ENCODE peak calls at places on chromosomes 16 and 17, in seven cellular contexts. A is astrocyte of the spinal cord; K is A549; I is cardiac fibroblast; P is esophagus squamous epithelium; O is epithelial cell of esophagus; F is CD4-positive, alpha-beta T cell. G is an unnamed sample.

GRCh38 chr16:20734782-20735181 is 6.8 kb downstream of the THUMPD1 start:
- DNase-seq in F (no peak), P (no peak), I (no peak), O (no peak), A (no peak), K (no peak), G (no peak)

GRCh38 chr17:45847101-45847500 is 2.4 kb downstream of the SPPL2C start:
- DNase-seq in K (no peak), F (no peak), I (no peak), O (no peak), A (no peak), P (no peak), G (no peak)

GRCh38 chr17:45740553-45741330 is 43.4 kb upstream of the CRHR1 start:
- DNase-seq in O (peak), I (peak), P (no peak), A (peak), K (peak), F (no peak), G (peak)

GRCh38 chr17:13593757-13594156 is 8.0 kb downstream of the HS3ST3A1 start:
- DNase-seq in K (no peak), P (no peak), F (no peak), I (no peak), O (no peak), A (peak), G (no peak)

GRCh38 chr16:81703177-81704155 is 75.6 kb upstream of the PLCG2 start:
- DNase-seq in I (peak), K (peak), O (peak), P (no peak), A (peak), F (no peak), G (peak)

GRCh38 chr17:17724307-17724921 is 43.2 kb downstream of the RAI1 start:
- DNase-seq in I (peak), O (no peak), A (peak), P (no peak), F (no peak), K (no peak), G (no peak)

GRCh38 chr17:77096570-77097214 is 44.1 kb upstream of the SEC14L1 start:
- DNase-seq in O (peak), A (peak), I (peak), K (peak), F (no peak), P (no peak), G (peak)

GRCh38 chr17:2364132-2365116 is 27.1 kb downstream of the SGSM2 start:
- DNase-seq in A (no peak), K (no peak), O (no peak), P (no peak), I (no peak), F (no peak), G (no peak)

GRCh38 chr17:72989074-72989610 is 103.3 kb downstream of the SLC39A11 start:
- DNase-seq in F (no peak), I (no peak), K (no peak), O (no peak), P (no peak), A (no peak), G (no peak)

GRCh38 chr17:55717898-55718735 is 4.5 kb downstream of the TMEM100 start:
- DNase-seq in O (peak), P (no peak), K (peak), A (peak), I (peak), F (peak), G (peak)

GRCh38 chr16:57725077-57725953 is 10.3 kb upstream of the KATNB1 start:
- DNase-seq in K (no peak), O (no peak), A (no peak), F (no peak), I (peak), P (no peak), G (peak)

GRCh38 chr16:88736088-88736487 is 29.8 kb downstream of the CTU2 start:
- DNase-seq in P (no peak), A (no peak), K (no peak), I (no peak), O (no peak), F (no peak), G (no peak)

GRCh38 chr16:27318399-27319256 is 4.9 kb downstream of the IL4R start:
- DNase-seq in P (no peak), F (peak), O (peak), A (peak), K (no peak), I (peak), G (peak)

GRCh38 chr17:4053596-4053995 is 89.2 kb downstream of the ZZEF1 start:
- DNase-seq in F (no peak), O (no peak), A (no peak), I (no peak), K (no peak), P (no peak), G (no peak)

GRCh38 chr16:56617212-56618085 is 8.1 kb upstream of the MT1E start:
- DNase-seq in P (no peak), K (no peak), A (peak), O (peak), F (no peak), I (peak), G (peak)
- TF ChIP-seq CTCF in P (peak), K (no peak), A (no peak), O (no peak), F (no peak), I (no peak), G (no peak)

GRCh38 chr17:44487170-44487569 is 16.0 kb downstream of the GPATCH8 start:
- DNase-seq in P (no peak), O (no peak), K (no peak), A (no peak), I (no peak), F (no peak), G (no peak)
- TF ChIP-seq CTCF in P (no peak), O (no peak), K (no peak), A (no peak), I (no peak), F (no peak), G (no peak)

DNA sequence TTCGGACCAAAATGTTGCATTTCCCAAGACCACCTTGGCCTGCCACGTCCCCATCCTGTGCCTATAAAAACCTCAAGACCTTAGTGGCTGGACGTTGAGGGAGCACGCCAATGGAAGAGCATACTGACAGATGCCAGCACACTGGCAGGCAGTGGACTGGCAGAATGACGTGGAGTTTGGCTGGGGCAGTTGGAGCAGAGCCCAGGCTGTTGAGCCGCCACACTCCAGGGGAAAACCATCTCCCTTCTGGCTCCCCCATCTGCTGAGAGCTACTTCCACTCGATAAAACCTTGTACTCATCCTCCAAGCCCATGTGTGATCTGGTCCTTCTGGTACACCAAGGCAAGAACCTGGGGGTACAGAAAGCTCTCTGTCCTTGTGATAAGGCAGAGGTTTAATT is 494.1 kb downstream of the CDH11 start:
- DNase-seq in P (no peak), K (no peak), I (no peak), F (no peak), O (no peak), A (no peak), G (peak)
- TF ChIP-seq CTCF in P (no peak), K (no peak), I (no peak), F (no peak), O (no peak), A (no peak), G (no peak)

GRCh38 chr17:27603446-27603820 is 27.6 kb upstream of the LGALS9 start:
- DNase-seq in P (no peak), F (no peak), K (no peak), I (no peak), A (no peak), O (no peak), G (no peak)
- TF ChIP-seq CTCF in P (no peak), F (peak), K (no peak), I (no peak), A (no peak), O (no peak), G (no peak)

GRCh38 chr17:60600490-60601431 is 768 bp downstream of the PPM1D start:
- DNase-seq in A (peak), K (peak), I (peak), O (peak), P (peak), F (peak), G (peak)
- TF ChIP-seq CTCF in A (peak), K (peak), I (peak), O (peak), P (peak), F (peak), G (peak)